ENCODE peak calls at places on chromosomes 13 and 19, in four cellular contexts. P is breast epithelium, G is thyroid gland, L is uterus. U is an unnamed sample. For H3K4me1 and H3K36me3, the result is how much of the 10 kb centered on the place peaks cover.

GRCh38 chr13:68846663-68847062 is 1261.0 kb upstream of the ATXN8OS start:
- DNase-seq in P (no peak), G (no peak), L (no peak), U (no peak)

GRCh38 chr19:30556230-30556711 is 184.1 kb downstream of the ZNF536 start:
- DNase-seq in P (no peak), G (no peak), L (no peak), U (peak)

GRCh38 chr13:31765441-31765840 is 26.1 kb downstream of the RXFP2 start:
- DNase-seq in P (no peak), G (peak), L (no peak), U (peak)

GRCh38 chr13:65600702-65601101 is 1629.4 kb downstream of the PCDH9 start:
- DNase-seq in P (no peak), G (no peak), L (no peak), U (peak)

GRCh38 chr19:7191946-7192691 is 102.1 kb downstream of the INSR start:
- DNase-seq in P (no peak), G (no peak), L (no peak), U (no peak)

GRCh38 chr13:21124853-21125252 is 51.5 kb downstream of the SKA3 start:
- DNase-seq in P (no peak), G (peak), L (no peak), U (peak)

GRCh38 chr19:49921871-49922755 is 6.9 kb upstream of the ATF5 start:
- DNase-seq in P (no peak), G (no peak), L (no peak), U (no peak)

GRCh38 chr13:96041326-96042092 is 11.7 kb downstream of the UGGT2 start:
- DNase-seq in P (no peak), G (no peak), L (no peak), U (no peak)

GRCh38 chr13:113928701-113929627 is 44.9 kb downstream of the C13orf46 start:
- DNase-seq in P (peak), G (peak), L (peak), U (peak)

GRCh38 chr13:36154567-36155231 is 23.5 kb upstream of the DCLK1 start:
- DNase-seq in P (no peak), G (no peak), L (no peak), U (no peak)

GRCh38 chr19:29542776-29543175 is 17.0 kb downstream of the VSTM2B start:
- DNase-seq in P (peak), G (no peak), L (no peak), U (peak)

GRCh38 chr19:45016388-45017314 is 15.4 kb downstream of the RELB start:
- DNase-seq in P (peak), G (peak), L (no peak), U (peak)

GRCh38 chr19:38172001-38172400 is 52.0 kb downstream of the DPF1 start:
- DNase-seq in P (no peak), G (no peak), L (no peak), U (no peak)

GRCh38 chr19:584240-585001 is 5.3 kb upstream of the HCN2 start:
- DNase-seq in P (no peak), G (peak), L (no peak), U (peak)

GRCh38 chr19:48506138-48506733 is 5.4 kb downstream of the LMTK3 start:
- DNase-seq in P (no peak), G (no peak), L (no peak), U (no peak)

GRCh38 chr13:59458908-59459579 is 704.7 kb downstream of the DIAPH3 start:
- DNase-seq in P (no peak), G (no peak), L (peak), U (no peak)

GRCh38 chr19:42113641-42114348 is 18.5 kb downstream of the POU2F2 start:
- DNase-seq in P (no peak), G (no peak), L (no peak), U (peak)

GRCh38 chr13:112056284-112056727 is 10.6 kb upstream of the SOX1 start:
- DNase-seq in P (no peak), G (no peak), L (no peak), U (no peak)

GRCh38 chr13:50626031-50626643 is 217.4 kb downstream of the DLEU7 start:
- DNase-seq in P (no peak), G (no peak), L (no peak), U (no peak)

GRCh38 chr13:82358284-82358683 is 1524.0 kb downstream of the SLITRK1 start:
- DNase-seq in P (no peak), G (no peak), L (no peak), U (no peak)

GRCh38 chr13:111568290-111568689 is 247.8 kb downstream of the TEX29 start:
- DNase-seq in P (no peak), G (no peak), L (no peak), U (no peak)

GRCh38 chr19:49939721-49940481 is 10.6 kb upstream of the NUP62 start:
- DNase-seq in P (no peak), G (no peak), L (no peak), U (no peak)

GRCh38 chr19:38806371-38806770 is 6.4 kb downstream of the LGALS4 start:
- DNase-seq in P (no peak), G (no peak), L (no peak), U (no peak)

GRCh38 chr13:44627441-44627840 is 51.3 kb upstream of the TSC22D1 start:
- DNase-seq in P (no peak), G (no peak), L (no peak), U (no peak)

GRCh38 chr19:8641908-8642547 is 11.6 kb downstream of the NFILZ start:
- DNase-seq in P (no peak), G (no peak), L (no peak), U (no peak)

GRCh38 chr13:90197722-90198121 is 1149.8 kb upstream of the MIR17HG start:
- DNase-seq in P (no peak), G (no peak), L (no peak), U (no peak)

GRCh38 chr19:38391911-38392464 is 3.5 kb downstream of the SPRED3 start:
- DNase-seq in P (no peak), G (no peak), L (no peak), U (no peak)

GRCh38 chr13:43786766-43787517 is at the start of gene ENOX1:
- DNase-seq in P (no peak), G (peak), L (peak), U (peak)

GRCh38 chr13:34070544-34071303 is 252.8 kb downstream of the RFC3 start:
- DNase-seq in P (no peak), G (no peak), L (no peak), U (no peak)

GRCh38 chr13:95603887-95604533 is 40.5 kb downstream of the DZIP1 start:
- DNase-seq in P (no peak), G (peak), L (no peak), U (no peak)

GRCh38 chr19:51702754-51703654 is 9.9 kb downstream of the SPACA6 start:
- DNase-seq in P (peak), G (peak), L (peak), U (no peak)

GRCh38 chr19:507286-508203 is at the start of gene TPGS1:
- DNase-seq in P (peak), G (peak), L (peak), U (peak)

GRCh38 chr13:98571955-98572662 is 4.8 kb downstream of the STK24 start:
- DNase-seq in P (no peak), G (peak), L (no peak), U (peak)
- H3K4me1 ChIP-seq in P (under half), G (under half), L (under half), U (under half)

GRCh38 chr19:46453661-46454060 is 17.7 kb downstream of the PNMA8A start:
- DNase-seq in P (no peak), G (peak), L (no peak), U (no peak)
- H3K27ac ChIP-seq in P (no peak), G (no peak), L (no peak), U (no peak)

GRCh38 chr13:97384366-97384765 is 49.6 kb upstream of the RAP2A start:
- DNase-seq in P (no peak), G (no peak), L (no peak), U (no peak)

GRCh38 chr13:97385854-97386253 is 48.1 kb upstream of the RAP2A start:
- DNase-seq in P (no peak), G (no peak), L (no peak), U (no peak)

GRCh38 chr13:97380696-97381095 is 53.3 kb upstream of the RAP2A start:
- DNase-seq in P (no peak), G (no peak), L (no peak), U (no peak)

GRCh38 chr13:97385146-97385545 is 48.8 kb upstream of the RAP2A start:
- DNase-seq in P (no peak), G (peak), L (no peak), U (peak)

GRCh38 chr13:97382276-97382675 is 51.7 kb upstream of the RAP2A start:
- DNase-seq in P (no peak), G (no peak), L (no peak), U (no peak)
- H3K36me3 ChIP-seq in P (under half), G (under half), L (under half), U (under half)

GRCh38 chr19:12791345-12792047 is at the start of gene JUNB:
- DNase-seq in P (peak), G (peak), L (peak), U (peak)
- H3K4me1 ChIP-seq in P (under half), G (under half), L (under half), U (half or more)

DNA sequence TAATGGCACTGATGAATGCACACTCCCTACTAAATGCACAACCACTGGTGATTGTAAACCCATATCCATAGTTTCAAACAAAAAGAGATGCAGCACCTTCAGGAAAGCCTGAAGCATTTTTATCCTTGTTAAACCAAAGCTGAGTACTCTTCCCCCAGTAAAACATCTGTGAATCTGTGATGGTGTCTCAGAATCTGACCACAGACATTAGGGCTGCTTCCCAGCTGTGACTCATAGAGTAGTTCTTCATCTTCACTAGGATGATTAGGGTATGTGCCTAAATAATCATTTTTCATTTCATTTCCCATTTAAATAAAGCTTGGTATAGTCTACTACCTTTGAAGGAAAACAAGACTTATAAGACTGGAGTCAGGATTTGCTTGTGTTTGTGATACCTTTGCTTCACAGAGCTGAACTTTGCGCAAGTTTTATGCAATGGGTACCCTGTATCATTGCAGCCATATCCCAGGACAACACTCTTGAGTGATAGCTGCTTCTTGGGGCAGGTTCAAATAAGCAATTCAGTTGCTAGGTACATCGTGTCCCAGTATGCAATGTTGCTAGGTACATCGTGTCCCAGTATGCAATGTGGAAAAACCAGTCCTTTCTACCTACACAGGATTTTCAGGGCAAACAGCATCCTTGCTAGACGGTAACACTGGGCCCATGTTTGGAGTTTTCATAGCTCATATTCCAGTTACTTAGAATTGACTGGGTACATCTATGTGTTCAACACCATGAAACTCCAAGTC is 277.1 kb downstream of the IRS2 start:
- DNase-seq in P (no peak), G (no peak), L (no peak), U (no peak)
- H3K27ac ChIP-seq in P (no peak), G (no peak), L (no peak), U (no peak)

DNA sequence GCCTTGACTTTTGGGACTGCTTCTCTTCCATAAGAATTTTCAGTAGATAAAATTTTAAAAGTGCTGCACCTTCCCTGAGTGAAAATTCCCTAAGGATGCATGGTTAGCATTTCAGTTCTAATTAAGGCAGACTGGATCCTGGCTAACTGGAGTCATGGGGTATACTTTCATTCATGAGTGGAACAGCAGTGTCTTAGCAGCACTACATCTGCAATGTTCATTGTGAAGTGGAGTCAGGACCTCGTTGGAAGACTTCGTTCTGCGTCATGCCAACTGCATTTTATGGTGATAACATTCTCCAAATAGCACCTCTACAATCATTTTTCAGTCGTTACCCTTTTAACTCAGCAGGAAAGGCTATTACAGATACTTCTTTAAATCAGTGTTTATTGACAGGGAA is 25.5 kb downstream of the PHF11 start:
- DNase-seq in P (no peak), G (no peak), L (no peak), U (no peak)
- H3K36me3 ChIP-seq in P (under half), G (under half), L (under half), U (under half)

GRCh38 chr13:79405831-79406596 is at the start of gene RBM26:
- DNase-seq in P (peak), G (peak), L (peak), U (peak)
- H3K4me1 ChIP-seq in P (under half), G (under half), L (under half), U (under half)

DNA sequence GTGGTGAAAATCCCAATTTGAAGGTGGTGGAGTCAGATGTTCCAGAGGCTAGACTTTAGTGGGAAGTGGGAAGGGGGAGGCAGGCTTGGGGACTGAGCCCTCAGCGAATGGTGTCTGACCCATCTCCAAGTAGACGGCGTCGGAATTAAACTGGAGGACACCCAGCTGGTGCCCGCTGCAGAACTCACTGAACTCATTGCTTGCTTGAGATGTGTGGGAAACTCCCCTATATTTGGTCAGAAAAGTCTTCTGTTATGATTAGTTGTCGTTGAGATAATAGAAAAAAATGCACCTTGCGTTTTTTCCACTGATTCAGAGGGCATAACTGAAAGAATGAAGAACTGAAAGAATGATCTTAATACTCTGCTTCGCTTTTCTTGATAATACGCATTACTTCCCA is 871 bp upstream of the ZNF583 start:
- DNase-seq in P (no peak), G (no peak), L (no peak), U (no peak)
- H3K27ac ChIP-seq in P (peak), G (peak), L (peak), U (no peak)

DNA sequence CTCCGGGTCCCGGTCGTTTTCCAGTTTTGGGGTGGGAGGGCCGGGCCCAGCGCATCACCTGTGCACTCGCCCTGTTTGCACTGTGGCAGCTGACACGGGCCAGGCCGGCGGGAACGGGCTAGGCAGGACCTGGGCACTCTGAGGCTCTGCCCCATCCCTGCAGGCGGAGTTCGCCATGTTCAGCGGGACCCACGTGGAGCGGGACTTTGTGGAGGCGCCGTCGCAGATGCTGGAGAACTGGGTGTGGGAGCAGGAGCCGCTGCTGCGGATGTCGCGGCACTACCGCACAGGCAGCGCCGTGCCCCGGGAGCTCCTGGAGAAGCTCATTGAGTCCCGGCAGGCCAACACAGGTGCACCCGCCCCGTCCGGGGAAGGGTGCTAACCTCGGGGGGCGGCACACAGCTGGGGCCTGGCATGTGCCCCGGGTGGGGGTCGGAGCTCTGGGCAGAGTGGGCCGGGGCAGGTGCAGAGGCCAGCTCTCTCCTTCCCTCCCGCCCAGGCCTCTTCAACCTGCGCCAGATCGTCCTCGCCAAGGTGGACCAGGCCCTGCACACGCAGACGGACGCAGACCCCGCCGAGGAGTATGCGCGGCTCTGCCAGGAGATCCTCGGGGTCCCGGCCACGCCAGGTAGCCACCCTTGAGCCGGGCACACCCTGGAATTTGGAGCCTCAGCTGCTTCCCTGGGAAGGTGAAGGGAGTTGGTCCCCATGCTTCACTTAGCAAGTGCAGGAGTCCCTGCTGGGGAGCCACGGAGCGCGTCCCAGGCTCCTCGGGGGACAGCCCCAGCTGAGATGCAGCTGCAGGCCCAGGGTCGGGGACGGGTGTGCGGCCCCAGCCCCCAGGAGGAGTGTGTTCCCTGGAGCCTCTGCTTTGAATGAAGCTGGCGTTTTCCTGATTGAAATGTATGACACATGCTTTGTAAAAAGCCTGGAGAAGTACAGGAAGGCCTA is 9.3 kb upstream of the ZNF554 start:
- DNase-seq in P (no peak), G (no peak), L (no peak), U (no peak)
- H3K36me3 ChIP-seq in P (under half), G (under half), L (under half), U (half or more)

GRCh38 chr19:5949792-5950305 is 28.1 kb downstream of the RANBP3 start:
- DNase-seq in P (no peak), G (peak), L (no peak), U (no peak)

GRCh38 chr19:5953034-5953589 is 24.8 kb downstream of the RANBP3 start:
- DNase-seq in P (no peak), G (no peak), L (no peak), U (peak)

GRCh38 chr19:5950744-5951143 is 27.2 kb downstream of the RANBP3 start:
- DNase-seq in P (no peak), G (no peak), L (no peak), U (no peak)

GRCh38 chr19:5952193-5953033 is 25.5 kb downstream of the RANBP3 start:
- DNase-seq in P (no peak), G (no peak), L (no peak), U (no peak)

DNA sequence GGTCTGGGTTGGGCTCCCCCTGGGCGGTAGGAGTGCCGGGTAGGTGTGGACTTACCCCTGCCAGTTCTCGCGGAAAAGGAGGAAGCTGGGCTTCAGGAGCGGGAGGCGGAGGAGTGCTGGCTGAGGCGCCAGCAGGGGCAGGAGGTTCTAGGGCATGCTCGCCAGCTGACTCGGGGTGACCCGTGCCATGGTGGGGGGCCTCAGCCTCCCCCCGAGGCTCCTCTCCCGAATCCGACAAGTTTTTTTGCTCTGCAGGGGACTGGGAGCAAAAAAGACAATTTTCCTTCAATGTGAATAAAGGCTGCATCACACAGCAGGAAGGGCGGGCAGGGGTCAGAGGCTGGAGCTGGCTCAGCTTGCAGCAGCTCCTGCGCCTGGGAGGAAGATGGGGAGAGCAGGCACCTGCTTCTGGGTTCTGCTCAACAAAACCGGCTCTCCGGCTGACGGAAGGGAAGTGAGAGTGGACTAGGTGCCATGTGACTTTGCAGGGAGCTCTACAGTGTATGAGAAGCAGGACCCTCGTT is 26.5 kb downstream of the RANBP3 start:
- DNase-seq in P (no peak), G (no peak), L (no peak), U (no peak)
- H3K4me1 ChIP-seq in P (under half), G (half or more), L (under half), U (under half)

U was measured in SJSA1.